ENCODE peak calls at places on chromosomes 3 and 15, in eight cellular contexts. P, M, W, U, D, X, V and L are unnamed samples.

GRCh38 chr3:80496452-80496851 is 728.7 kb upstream of the ROBO1 start:
- DNase-seq in P (no peak), M (no peak), W (no peak), U (peak; percentile 30), D (no peak), X (no peak), V (no peak), L (no peak)

GRCh38 chr3:135213213-135213612 is 418.2 kb downstream of the EPHB1 start:
- DNase-seq in P (no peak), M (no peak), W (no peak), U (no peak), D (no peak), X (no peak), V (no peak), L (no peak)

GRCh38 chr3:125289429-125289828 is 76.9 kb upstream of the SLC12A8 start:
- DNase-seq in P (no peak), M (no peak), W (no peak), U (no peak), D (no peak), X (no peak), V (no peak), L (no peak)

GRCh38 chr3:111106993-111107392 is 35.4 kb downstream of the NECTIN3 start:
- DNase-seq in P (no peak), M (no peak), W (no peak), U (no peak), D (no peak), X (no peak), V (no peak), L (no peak)

GRCh38 chr3:46065751-46066256 is 38.5 kb upstream of the XCR1 start:
- DNase-seq in P (no peak), M (no peak), W (no peak), U (no peak), D (peak; percentile 11), X (no peak), V (no peak), L (no peak)

GRCh38 chr15:40847225-40847961 is 3.5 kb downstream of the SPINT1 start:
- DNase-seq in P (no peak), M (no peak), W (no peak), U (peak; percentile 88), D (no peak), X (no peak), V (no peak), L (no peak)

GRCh38 chr3:58214484-58215316 is 3.9 kb upstream of the DNASE1L3 start:
- DNase-seq in P (no peak), M (no peak), W (no peak), U (no peak), D (peak; percentile 53), X (no peak), V (no peak), L (no peak)

GRCh38 chr3:187767266-187768032 is 22.2 kb upstream of the BCL6 start:
- DNase-seq in P (no peak), M (no peak), W (no peak), U (no peak), D (peak; percentile 96), X (no peak), V (peak; percentile 76), L (no peak)

GRCh38 chr15:64991536-64992135 is 1.9 kb upstream of the SPG21 start:
- DNase-seq in P (no peak), M (no peak), W (no peak), U (no peak), D (no peak), X (no peak), V (no peak), L (no peak)

GRCh38 chr15:93265046-93265658 is 176.1 kb upstream of the RGMA start:
- DNase-seq in P (no peak), M (no peak), W (no peak), U (no peak), D (peak; percentile 2), X (no peak), V (no peak), L (no peak)

GRCh38 chr3:184428561-184429175 is 48.8 kb downstream of the CHRD start:
- DNase-seq in P (peak; percentile 50), M (no peak), W (no peak), U (no peak), D (no peak), X (no peak), V (no peak), L (no peak)

GRCh38 chr15:69359724-69360123 is 54.4 kb upstream of the KIF23 start:
- DNase-seq in P (no peak), M (no peak), W (no peak), U (no peak), D (peak; percentile 63), X (no peak), V (no peak), L (no peak)

GRCh38 chr3:109114746-109115145 is 3.2 kb downstream of the MORC1 start:
- DNase-seq in P (no peak), M (no peak), W (no peak), U (no peak), D (no peak), X (no peak), V (no peak), L (no peak)

GRCh38 chr3:109118584-109118983 is 650 bp upstream of the MORC1 start:
- DNase-seq in P (no peak), M (no peak), W (no peak), U (no peak), D (no peak), X (no peak), V (no peak), L (no peak)

GRCh38 chr3:109113361-109113760 is 4.6 kb downstream of the MORC1 start:
- DNase-seq in P (no peak), M (no peak), W (no peak), U (no peak), D (no peak), X (no peak), V (no peak), L (no peak)

GRCh38 chr3:109115451-109115850 is 2.5 kb downstream of the MORC1 start:
- DNase-seq in P (no peak), M (no peak), W (no peak), U (no peak), D (no peak), X (no peak), V (no peak), L (no peak)

GRCh38 chr3:109117939-109118338 is at the start of gene MORC1:
- DNase-seq in P (no peak), M (no peak), W (no peak), U (peak; percentile 75), D (no peak), X (no peak), V (no peak), L (no peak)
- TF ChIP-seq CTCF in P (no peak), M (no peak), W (no peak), U (no peak), D (no peak), X (no peak), V (no peak), L (no peak)

DNA sequence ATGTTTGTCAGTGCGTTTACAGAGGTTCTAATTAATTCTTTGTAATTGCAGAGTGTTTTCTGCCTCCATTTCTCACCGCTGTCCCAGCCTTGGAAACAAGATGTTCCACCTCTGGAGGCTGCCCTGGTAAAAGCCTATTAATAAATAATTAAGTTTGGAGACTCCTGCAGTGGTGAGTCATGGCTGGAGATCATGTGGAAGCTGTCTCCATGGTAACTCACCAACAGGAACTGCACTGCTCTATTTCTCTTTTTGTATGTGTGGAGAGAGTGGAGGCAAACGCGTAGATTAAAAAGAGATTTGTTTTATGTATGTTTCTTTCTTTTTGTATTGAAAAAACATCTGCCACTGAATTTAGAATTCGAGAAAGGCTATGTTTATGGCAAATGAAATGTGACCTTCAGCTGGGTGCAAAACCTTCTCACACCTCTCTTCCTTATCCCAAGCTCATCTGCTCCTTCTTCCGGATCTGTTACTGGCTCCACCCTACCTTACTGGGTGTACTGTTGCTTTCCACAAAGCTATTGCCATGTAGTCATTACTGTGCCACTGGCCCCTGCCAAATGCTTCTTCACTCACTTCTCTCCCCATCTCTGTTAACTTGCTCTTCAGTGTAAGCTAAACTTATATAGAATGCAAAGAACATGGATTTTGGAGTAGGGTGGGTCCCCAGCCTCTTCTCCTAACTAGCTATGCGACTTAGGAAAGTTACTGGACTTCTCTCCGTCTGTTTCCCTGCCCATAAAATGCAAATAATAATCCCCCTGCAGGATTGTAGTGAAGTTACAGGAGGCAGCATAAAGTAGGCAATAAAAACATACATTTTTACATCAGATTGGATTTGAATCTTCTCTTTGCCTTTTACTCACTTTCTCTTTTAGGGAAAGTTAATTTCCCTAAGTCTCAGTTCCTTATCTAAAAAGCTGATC is 778.5 kb downstream of the NTRK3 start:
- DNase-seq in P (peak; percentile 46), M (no peak), W (no peak), U (no peak), D (peak; percentile 19), X (peak; percentile 39), V (peak; percentile 16), L (no peak)
- TF ChIP-seq CTCF in P (no peak), M (peak; percentile 24), W (no peak), U (no peak), D (no peak), X (no peak), V (peak; percentile 10), L (peak; percentile 47)

DNA sequence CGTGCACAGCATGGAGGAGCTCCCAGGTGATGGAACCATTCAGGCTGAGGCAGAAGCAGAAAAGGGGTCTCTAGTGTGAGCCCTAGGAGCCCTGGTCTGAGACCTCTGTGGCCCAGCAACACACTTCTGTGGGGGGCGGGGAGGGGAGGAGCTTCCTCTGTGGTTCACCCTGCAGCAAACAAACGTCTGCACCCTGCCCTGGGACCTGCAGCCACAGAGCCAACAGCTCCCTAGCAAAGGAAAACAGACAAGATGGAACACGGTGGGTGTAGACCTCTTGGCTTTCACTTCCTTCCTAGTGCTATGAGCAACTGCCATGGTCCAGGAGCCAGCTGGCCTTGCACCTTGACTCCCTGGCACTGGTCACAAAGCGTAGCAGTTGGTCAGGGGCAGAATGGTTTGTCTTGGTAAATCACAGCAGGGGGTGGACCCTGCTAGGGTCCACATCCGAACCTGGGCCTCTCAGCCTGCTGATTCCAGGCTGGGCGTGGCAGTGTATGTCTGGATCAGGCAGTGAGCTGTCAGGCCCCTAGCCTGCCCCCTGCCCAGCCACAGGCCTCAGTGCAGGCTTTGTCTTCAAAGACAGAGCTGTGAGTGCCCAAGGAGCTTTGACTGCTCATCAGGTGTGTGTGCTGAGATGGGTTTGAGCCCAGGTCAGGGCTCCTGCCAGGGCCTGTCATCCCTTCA is 6.7 kb downstream of the AMIGO3 start:
- DNase-seq in P (no peak), M (no peak), W (no peak), U (peak; percentile 43), D (no peak), X (no peak), V (no peak), L (no peak)
- TF ChIP-seq CTCF in P (no peak), M (no peak), W (no peak), U (no peak), D (no peak), X (no peak), V (no peak), L (no peak)

GRCh38 chr3:153670577-153670976 is 450.6 kb upstream of the ARHGEF26 start:
- DNase-seq in P (no peak), M (no peak), W (no peak), U (no peak), D (no peak), X (no peak), V (no peak), L (no peak)

GRCh38 chr3:153666911-153667310 is 454.3 kb upstream of the ARHGEF26 start:
- DNase-seq in P (no peak), M (no peak), W (no peak), U (no peak), D (no peak), X (no peak), V (no peak), L (no peak)

GRCh38 chr3:153669527-153669926 is 451.7 kb upstream of the ARHGEF26 start:
- DNase-seq in P (no peak), M (no peak), W (no peak), U (no peak), D (no peak), X (no peak), V (no peak), L (no peak)

GRCh38 chr3:153667341-153667740 is 453.8 kb upstream of the ARHGEF26 start:
- DNase-seq in P (peak; percentile 9), M (no peak), W (no peak), U (no peak), D (no peak), X (no peak), V (no peak), L (no peak)
- TF ChIP-seq CTCF in P (no peak), M (no peak), W (no peak), U (no peak), D (no peak), X (no peak), V (no peak), L (no peak)